ENCODE peak calls at places on chromosomes 11 and 22, in seven cellular contexts. S, G, H, B, F, A and E are unnamed samples.

GRCh38 chr11:17921620-17922473 is 91.0 kb downstream of the SERGEF start:
- DNase-seq in S (no peak), G (no peak), H (no peak), B (no peak), F (no peak), A (peak; percentile 18), E (no peak)

GRCh38 chr11:17743808-17744119 is 9.2 kb downstream of the KCNC1 start:
- DNase-seq in S (no peak), G (no peak), H (peak; percentile 39), B (no peak), F (no peak), A (no peak), E (no peak)

GRCh38 chr22:33756508-33756949 is 163.7 kb downstream of the LARGE1 start:
- DNase-seq in S (peak; percentile 77), G (no peak), H (no peak), B (no peak), F (no peak), A (no peak), E (no peak)

GRCh38 chr22:30781271-30781875 is 86.7 kb downstream of the OSBP2 start:
- DNase-seq in S (no peak), G (no peak), H (no peak), B (no peak), F (no peak), A (no peak), E (no peak)

GRCh38 chr22:25696763-25697710 is 45.0 kb upstream of the MYO18B start:
- DNase-seq in S (no peak), G (no peak), H (no peak), B (no peak), F (no peak), A (no peak), E (no peak)

GRCh38 chr22:30884211-30885000 is 84.2 kb downstream of the MORC2 start:
- DNase-seq in S (no peak), G (no peak), H (peak; percentile 63), B (no peak), F (no peak), A (no peak), E (no peak)

GRCh38 chr11:77147668-77148321 is 19.7 kb downstream of the MYO7A start:
- DNase-seq in S (peak; percentile 89), G (no peak), H (no peak), B (no peak), F (no peak), A (no peak), E (no peak)

GRCh38 chr11:112962854-112963367 is 1.7 kb downstream of the NCAM1 start:
- DNase-seq in S (peak; percentile 84), G (no peak), H (no peak), B (peak; percentile 65), F (no peak), A (peak; percentile 62), E (peak; percentile 84)

GRCh38 chr11:4636962-4637661 is at the start of gene OR51D1:
- DNase-seq in S (peak; percentile 86), G (peak; percentile 71), H (peak; percentile 79), B (peak; percentile 73), F (peak; percentile 43), A (peak; percentile 54), E (peak; percentile 62)

DNA sequence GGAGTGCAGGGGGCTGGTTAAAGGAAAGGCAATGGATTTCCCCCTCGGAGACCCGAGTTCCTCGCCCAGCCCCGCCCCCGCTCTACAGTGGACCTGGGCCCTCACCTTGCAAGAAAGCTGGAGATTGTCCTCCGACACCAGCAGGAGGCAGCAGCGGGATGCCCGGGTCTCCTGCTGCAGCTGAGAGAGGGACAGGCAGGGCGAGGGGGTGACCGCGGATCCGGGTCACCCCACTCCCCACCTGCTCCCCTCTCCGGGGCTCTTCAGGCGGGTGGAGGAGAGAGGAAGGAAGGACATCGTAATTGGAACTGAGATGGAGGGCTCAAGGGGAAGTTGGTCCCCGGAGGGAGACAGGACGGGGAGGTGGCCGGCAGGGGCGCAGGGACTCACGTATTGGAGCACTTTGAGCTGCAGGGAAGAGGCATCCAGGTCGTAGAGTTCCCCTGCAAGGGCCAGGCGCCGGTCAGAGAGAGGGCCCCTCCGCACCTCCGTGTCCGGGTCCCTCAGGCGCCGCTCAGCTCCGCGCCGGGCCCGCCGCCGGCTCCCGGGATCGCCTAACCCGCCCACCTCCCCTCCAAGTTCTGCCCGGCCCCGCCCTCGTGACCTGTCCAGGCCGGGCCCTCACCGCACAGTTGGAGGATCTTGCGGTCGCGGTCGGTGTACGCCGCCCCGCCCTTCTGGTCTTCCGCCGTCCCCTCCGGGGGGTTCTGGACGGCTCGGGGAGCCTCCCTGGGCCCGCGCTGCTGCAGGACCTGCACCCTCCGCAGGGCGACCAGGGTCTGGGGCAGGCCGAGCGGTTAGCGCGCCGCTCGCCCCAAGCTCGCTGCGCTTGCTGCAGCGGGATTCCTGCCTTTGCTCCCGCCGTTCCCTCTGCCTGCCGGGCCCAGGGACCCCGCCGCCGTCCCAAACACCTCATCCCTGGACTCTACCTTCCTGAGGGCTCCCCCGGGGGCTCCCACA is 84.1 kb downstream of the PDE2A start:
- DNase-seq in S (peak; percentile 83), G (peak; percentile 31), H (no peak), B (peak; percentile 63), F (no peak), A (peak; percentile 34), E (peak; percentile 63)
- H3K27me3 ChIP-seq in S (peaks cover 98% of the 10 kb centered on the region), G (peaks cover 12% of the 10 kb centered on the region), H (peaks cover 66% of the 10 kb centered on the region), B (peaks cover 95% of the 10 kb centered on the region), F (no peaks in the 10 kb centered on the region), A (no peaks in the 10 kb centered on the region), E (no peaks in the 10 kb centered on the region)

GRCh38 chr11:12163181-12163841 is 52.9 kb downstream of the MICAL2 start:
- DNase-seq in S (no peak), G (no peak), H (peak; percentile 84), B (no peak), F (no peak), A (no peak), E (no peak)

GRCh38 chr11:12161137-12161536 is 50.7 kb downstream of the MICAL2 start:
- DNase-seq in S (no peak), G (no peak), H (peak; percentile 82), B (no peak), F (no peak), A (no peak), E (no peak)

GRCh38 chr11:12161603-12162350 is 51.4 kb downstream of the MICAL2 start:
- DNase-seq in S (no peak), G (no peak), H (no peak), B (no peak), F (no peak), A (no peak), E (peak; percentile 14)

GRCh38 chr11:12164061-12165014 is 53.9 kb downstream of the MICAL2 start:
- DNase-seq in S (no peak), G (no peak), H (no peak), B (no peak), F (peak; percentile 93), A (no peak), E (no peak)

DNA sequence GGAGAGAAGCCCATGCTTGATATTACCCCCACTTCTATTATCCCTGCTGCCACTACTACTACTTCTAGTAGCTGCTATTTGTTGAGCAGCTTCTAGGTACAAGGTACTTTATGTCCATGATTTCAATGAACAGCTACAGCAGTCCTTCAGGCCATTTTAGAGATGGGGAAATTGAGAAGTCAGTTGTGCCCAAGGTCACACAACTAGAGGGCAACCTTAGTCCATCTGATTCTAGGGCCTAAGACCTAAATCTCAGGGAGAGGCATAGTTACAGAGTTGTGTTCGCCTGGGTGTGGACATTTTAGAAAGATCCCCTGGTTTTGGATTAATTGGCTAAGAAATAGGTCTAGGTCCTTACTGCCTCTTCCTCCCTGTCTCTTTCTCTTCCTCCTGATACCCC is 52.3 kb downstream of the MICAL2 start:
- DNase-seq in S (no peak), G (no peak), H (no peak), B (no peak), F (no peak), A (no peak), E (no peak)
- H3K4me1 ChIP-seq in S (no peaks in the 10 kb centered on the region), G (peaks cover 12% of the 10 kb centered on the region), H (peaks cover 87% of the 10 kb centered on the region), B (peaks cover 3% of the 10 kb centered on the region), F (peaks cover 52% of the 10 kb centered on the region), A (peaks cover 38% of the 10 kb centered on the region), E (peaks cover 16% of the 10 kb centered on the region)

GRCh38 chr11:124768914-124769313 is 6.8 kb upstream of the ESAM start:
- DNase-seq in S (no peak), G (no peak), H (no peak), B (no peak), F (no peak), A (no peak), E (no peak)

GRCh38 chr11:124766156-124766555 is 4.1 kb upstream of the ESAM start:
- DNase-seq in S (no peak), G (no peak), H (no peak), B (no peak), F (no peak), A (no peak), E (no peak)

DNA sequence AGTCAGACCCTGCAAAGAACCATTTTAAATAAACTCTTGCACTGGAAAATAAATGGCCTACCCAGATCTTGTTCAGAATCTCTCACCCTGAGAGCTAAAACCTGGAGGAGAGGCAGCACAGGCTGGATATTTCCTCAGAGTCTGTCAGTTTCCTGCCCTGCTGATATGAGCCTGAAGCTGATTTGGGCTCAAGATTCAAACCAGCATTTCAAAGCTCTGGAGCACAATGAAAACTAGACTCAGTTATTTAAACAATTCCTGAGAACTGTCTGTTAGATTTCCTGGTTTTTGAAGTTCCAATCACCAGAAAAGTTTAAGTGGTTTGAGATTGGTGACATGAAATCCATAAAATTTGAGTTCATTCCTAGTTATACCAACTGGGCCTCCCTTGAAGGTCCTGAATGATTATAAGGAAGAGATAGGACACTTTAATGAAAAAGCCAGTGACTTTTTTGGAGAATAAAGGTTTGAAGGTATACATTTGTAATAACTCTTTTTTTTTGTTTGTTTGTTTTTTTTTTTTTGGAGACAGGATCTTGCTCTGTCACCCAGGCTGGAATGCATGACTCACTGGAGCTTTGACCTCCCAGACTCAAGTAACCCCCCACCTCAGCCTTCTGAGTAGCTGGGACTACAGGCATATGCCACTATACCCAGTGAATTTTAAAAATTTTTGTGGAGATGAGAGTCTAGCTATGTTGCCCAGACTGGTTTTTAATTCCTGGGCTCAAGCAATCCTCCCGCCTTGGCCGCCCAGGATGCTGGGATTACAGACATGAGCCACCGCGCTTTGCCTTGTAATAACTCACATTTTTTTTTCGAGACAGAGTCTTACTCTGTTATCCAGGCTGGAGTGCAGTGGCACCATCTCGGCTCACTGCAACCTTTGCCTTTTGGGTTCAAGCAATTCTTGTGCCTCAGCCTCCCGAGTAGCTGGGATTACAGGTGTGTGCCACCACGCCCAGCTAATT is 8.0 kb upstream of the ESAM start:
- DNase-seq in S (no peak), G (no peak), H (no peak), B (no peak), F (peak; percentile 35), A (no peak), E (no peak)
- H3K27ac ChIP-seq in S (no peak overlapping the region), G (no peak overlapping the region), H (peak overlapping the region; percentile 56), B (no peak overlapping the region), F (peak overlapping the region; percentile 75), A (no peak overlapping the region), E (no peak overlapping the region)

GRCh38 chr22:42341779-42342178 is 71.3 kb upstream of the TCF20 start:
- DNase-seq in S (no peak), G (no peak), H (no peak), B (no peak), F (no peak), A (no peak), E (no peak)

GRCh38 chr22:42338502-42338901 is 68.0 kb upstream of the TCF20 start:
- DNase-seq in S (no peak), G (no peak), H (no peak), B (no peak), F (no peak), A (no peak), E (no peak)

GRCh38 chr22:42340695-42341383 is 70.4 kb upstream of the TCF20 start:
- DNase-seq in S (peak; percentile 85), G (no peak), H (no peak), B (peak; percentile 50), F (no peak), A (no peak), E (no peak)

GRCh38 chr22:42342426-42343135 is 72.1 kb upstream of the TCF20 start:
- DNase-seq in S (peak; percentile 46), G (no peak), H (no peak), B (no peak), F (no peak), A (no peak), E (peak; percentile 35)

GRCh38 chr22:42340150-42340549 is 69.7 kb upstream of the TCF20 start:
- DNase-seq in S (no peak), G (no peak), H (no peak), B (no peak), F (no peak), A (no peak), E (no peak)
- H3K27me3 ChIP-seq in S (no peaks in the 10 kb centered on the region), G (peaks cover 81% of the 10 kb centered on the region), H (peaks cover 15% of the 10 kb centered on the region), B (no peaks in the 10 kb centered on the region), F (no peaks in the 10 kb centered on the region), A (peaks cover 17% of the 10 kb centered on the region), E (no peaks in the 10 kb centered on the region)